ENCODE peak calls at places on chromosomes 4 and X, in nine cellular contexts. One of them, this sample, is unnamed.

GRCh38 chrX:65668362-65669310 is 1.2 kb downstream of the MSN start:
- DNase-seq in NCI-H2081 treated with DMSO at 0.1 percent for 48 hours: peak; percentile 52
- DNase-seq in bronchial epithelial cell: peak; percentile 66
- DNase-seq in COR-L47: peak; percentile 42
- DNase-seq in AG04450: no peak
- DNase-seq in progenitor cell of endocrine pancreas: no peak
- DNase-seq in neuronal stem cell: peak; percentile 11
- DNase-seq in epithelial cell of proximal tubule: no peak
- DNase-seq in fibroblast of mammary gland: peak; percentile 81
- DNase-seq in this sample: peak; percentile 82

GRCh38 chr4:38314663-38315062 is 349.3 kb upstream of the KLF3 start:
- DNase-seq in AG04450: no peak
- DNase-seq in epithelial cell of proximal tubule: no peak
- DNase-seq in bronchial epithelial cell: peak; percentile 95
- DNase-seq in COR-L47: peak; percentile 32
- DNase-seq in neuronal stem cell: no peak
- DNase-seq in progenitor cell of endocrine pancreas: no peak
- DNase-seq in fibroblast of mammary gland: no peak
- DNase-seq in NCI-H2081 treated with DMSO at 0.1 percent for 48 hours: peak; percentile 4
- DNase-seq in this sample: no peak

GRCh38 chrX:20442597-20442996 is 175.9 kb upstream of the RPS6KA3 start:
- DNase-seq in AG04450: peak; percentile 41
- DNase-seq in NCI-H2081 treated with DMSO at 0.1 percent for 48 hours: peak; percentile 58
- DNase-seq in neuronal stem cell: peak; percentile 67
- DNase-seq in progenitor cell of endocrine pancreas: peak; percentile 54
- DNase-seq in bronchial epithelial cell: peak; percentile 75
- DNase-seq in fibroblast of mammary gland: peak; percentile 82
- DNase-seq in epithelial cell of proximal tubule: peak; percentile 49
- DNase-seq in COR-L47: peak; percentile 56
- DNase-seq in this sample: peak; percentile 73

GRCh38 chr4:58809366-58809765 is 1699.2 kb upstream of the IGFBP7 start:
- DNase-seq in COR-L47: no peak
- DNase-seq in bronchial epithelial cell: no peak
- DNase-seq in NCI-H2081 treated with DMSO at 0.1 percent for 48 hours: no peak
- DNase-seq in AG04450: no peak
- DNase-seq in epithelial cell of proximal tubule: no peak
- DNase-seq in progenitor cell of endocrine pancreas: no peak
- DNase-seq in neuronal stem cell: no peak
- DNase-seq in fibroblast of mammary gland: no peak
- DNase-seq in this sample: no peak

GRCh38 chrX:2677764-2678163 is 13.3 kb upstream of the CD99 start:
- DNase-seq in fibroblast of mammary gland: peak; percentile 99
- DNase-seq in COR-L47: no peak
- DNase-seq in NCI-H2081 treated with DMSO at 0.1 percent for 48 hours: no peak
- DNase-seq in neuronal stem cell: no peak
- DNase-seq in AG04450: peak; percentile 98
- DNase-seq in epithelial cell of proximal tubule: peak; percentile 82
- DNase-seq in progenitor cell of endocrine pancreas: no peak
- DNase-seq in bronchial epithelial cell: peak; percentile 92
- DNase-seq in this sample: no peak

GRCh38 chr4:8112036-8112576 is 46.5 kb downstream of the ABLIM2 start:
- DNase-seq in neuronal stem cell: no peak
- DNase-seq in progenitor cell of endocrine pancreas: no peak
- DNase-seq in fibroblast of mammary gland: no peak
- DNase-seq in NCI-H2081 treated with DMSO at 0.1 percent for 48 hours: peak; percentile 31
- DNase-seq in epithelial cell of proximal tubule: no peak
- DNase-seq in AG04450: no peak
- DNase-seq in bronchial epithelial cell: no peak
- DNase-seq in COR-L47: peak; percentile 52
- DNase-seq in this sample: no peak

GRCh38 chrX:153829799-153830631 is at the start of gene PDZD4:
- DNase-seq in neuronal stem cell: no peak
- DNase-seq in NCI-H2081 treated with DMSO at 0.1 percent for 48 hours: no peak
- DNase-seq in epithelial cell of proximal tubule: no peak
- DNase-seq in bronchial epithelial cell: no peak
- DNase-seq in fibroblast of mammary gland: no peak
- DNase-seq in progenitor cell of endocrine pancreas: no peak
- DNase-seq in AG04450: no peak
- DNase-seq in COR-L47: no peak
- DNase-seq in this sample: no peak

GRCh38 chrX:22300130-22300529 is 27.4 kb downstream of the CBLL2 start:
- DNase-seq in COR-L47: peak; percentile 41
- DNase-seq in fibroblast of mammary gland: peak; percentile 51
- DNase-seq in neuronal stem cell: no peak
- DNase-seq in progenitor cell of endocrine pancreas: no peak
- DNase-seq in epithelial cell of proximal tubule: no peak
- DNase-seq in bronchial epithelial cell: peak; percentile 71
- DNase-seq in AG04450: no peak
- DNase-seq in NCI-H2081 treated with DMSO at 0.1 percent for 48 hours: no peak
- DNase-seq in this sample: no peak

GRCh38 chr4:104901438-104901837 is 245.2 kb upstream of the TET2 start:
- DNase-seq in AG04450: no peak
- DNase-seq in epithelial cell of proximal tubule: no peak
- DNase-seq in neuronal stem cell: no peak
- DNase-seq in NCI-H2081 treated with DMSO at 0.1 percent for 48 hours: no peak
- DNase-seq in fibroblast of mammary gland: no peak
- DNase-seq in bronchial epithelial cell: peak; percentile 8
- DNase-seq in progenitor cell of endocrine pancreas: no peak
- DNase-seq in COR-L47: peak; percentile 29
- DNase-seq in this sample: peak; percentile 11

GRCh38 chr4:155590751-155591150 is 75.9 kb upstream of the GUCY1A1 start:
- DNase-seq in progenitor cell of endocrine pancreas: no peak
- DNase-seq in epithelial cell of proximal tubule: no peak
- DNase-seq in neuronal stem cell: no peak
- DNase-seq in AG04450: no peak
- DNase-seq in NCI-H2081 treated with DMSO at 0.1 percent for 48 hours: no peak
- DNase-seq in COR-L47: no peak
- DNase-seq in bronchial epithelial cell: no peak
- DNase-seq in fibroblast of mammary gland: no peak
- DNase-seq in this sample: no peak

GRCh38 chrX:103849558-103849957 is 17.5 kb upstream of the RAB9B start:
- DNase-seq in fibroblast of mammary gland: no peak
- DNase-seq in AG04450: no peak
- DNase-seq in NCI-H2081 treated with DMSO at 0.1 percent for 48 hours: no peak
- DNase-seq in COR-L47: no peak
- DNase-seq in bronchial epithelial cell: no peak
- DNase-seq in progenitor cell of endocrine pancreas: no peak
- DNase-seq in epithelial cell of proximal tubule: no peak
- DNase-seq in neuronal stem cell: no peak
- DNase-seq in this sample: no peak

GRCh38 chr4:26204911-26205368 is 115.9 kb upstream of the RBPJ start:
- DNase-seq in AG04450: no peak
- DNase-seq in epithelial cell of proximal tubule: no peak
- DNase-seq in NCI-H2081 treated with DMSO at 0.1 percent for 48 hours: no peak
- DNase-seq in fibroblast of mammary gland: no peak
- DNase-seq in COR-L47: no peak
- DNase-seq in progenitor cell of endocrine pancreas: no peak
- DNase-seq in bronchial epithelial cell: no peak
- DNase-seq in neuronal stem cell: no peak
- DNase-seq in this sample: no peak

GRCh38 chrX:53479295-53479694 is 45.1 kb upstream of the HSD17B10 start:
- DNase-seq in progenitor cell of endocrine pancreas: no peak
- DNase-seq in fibroblast of mammary gland: no peak
- DNase-seq in bronchial epithelial cell: peak; percentile 18
- DNase-seq in NCI-H2081 treated with DMSO at 0.1 percent for 48 hours: no peak
- DNase-seq in COR-L47: no peak
- DNase-seq in AG04450: no peak
- DNase-seq in epithelial cell of proximal tubule: no peak
- DNase-seq in neuronal stem cell: no peak
- DNase-seq in this sample: no peak

GRCh38 chrX:23776363-23776762 is 6.6 kb upstream of the SAT1 start:
- DNase-seq in progenitor cell of endocrine pancreas: no peak
- DNase-seq in COR-L47: no peak
- DNase-seq in neuronal stem cell: no peak
- DNase-seq in epithelial cell of proximal tubule: no peak
- DNase-seq in NCI-H2081 treated with DMSO at 0.1 percent for 48 hours: no peak
- DNase-seq in AG04450: no peak
- DNase-seq in fibroblast of mammary gland: no peak
- DNase-seq in bronchial epithelial cell: no peak
- DNase-seq in this sample: no peak

GRCh38 chr4:154660052-154660451 is 47.6 kb upstream of the FGG start:
- DNase-seq in bronchial epithelial cell: no peak
- DNase-seq in epithelial cell of proximal tubule: no peak
- DNase-seq in COR-L47: no peak
- DNase-seq in progenitor cell of endocrine pancreas: no peak
- DNase-seq in neuronal stem cell: no peak
- DNase-seq in NCI-H2081 treated with DMSO at 0.1 percent for 48 hours: no peak
- DNase-seq in AG04450: no peak
- DNase-seq in fibroblast of mammary gland: peak; percentile 4
- DNase-seq in this sample: no peak

GRCh38 chrX:51814066-51814465 is 70.8 kb downstream of the GSPT2 start:
- DNase-seq in neuronal stem cell: no peak
- DNase-seq in bronchial epithelial cell: no peak
- DNase-seq in COR-L47: no peak
- DNase-seq in NCI-H2081 treated with DMSO at 0.1 percent for 48 hours: no peak
- DNase-seq in progenitor cell of endocrine pancreas: no peak
- DNase-seq in fibroblast of mammary gland: no peak
- DNase-seq in epithelial cell of proximal tubule: no peak
- DNase-seq in AG04450: no peak
- DNase-seq in this sample: no peak

This sample was measured in HL-60.